ENCODE peak calls at places on chromosome 21, in eight cellular contexts. N, D, M, Y, P, W, J and R are unnamed samples.

GRCh38 chr21:34554227-34554626 is 42.2 kb upstream of the KCNE1 start:
- DNase-seq in N (no peak), D (no peak), M (no peak), Y (no peak), P (no peak), W (no peak), J (no peak), R (no peak)

GRCh38 chr21:35599164-35599563 is 461.2 kb downstream of the SETD4 start:
- DNase-seq in N (no peak), D (no peak), M (no peak), Y (no peak), P (no peak), W (no peak), J (no peak), R (no peak)

GRCh38 chr21:37907076-37907475 is 9.2 kb downstream of the KCNJ6 start:
- DNase-seq in N (no peak), D (no peak), M (no peak), Y (no peak), P (no peak), W (no peak), J (no peak), R (no peak)

GRCh38 chr21:31630062-31630711 is 29.3 kb upstream of the SOD1 start:
- DNase-seq in N (peak; percentile 68), D (no peak), M (peak; percentile 81), Y (peak; percentile 85), P (peak; percentile 24), W (peak; percentile 77), J (no peak), R (no peak)

GRCh38 chr21:31180256-31181088 is 142.2 kb upstream of the KRTAP19-8 start:
- DNase-seq in N (peak; percentile 45), D (no peak), M (no peak), Y (peak; percentile 46), P (no peak), W (peak; percentile 32), J (no peak), R (no peak)

GRCh38 chr21:15732290-15732995 is 2.7 kb downstream of the USP25 start:
- DNase-seq in N (peak; percentile 86), D (no peak), M (no peak), Y (peak; percentile 39), P (no peak), W (no peak), J (no peak), R (no peak)

GRCh38 chr21:44758781-44759627 is 42.6 kb downstream of the UBE2G2 start:
- DNase-seq in N (no peak), D (no peak), M (no peak), Y (no peak), P (no peak), W (no peak), J (peak; percentile 58), R (no peak)

GRCh38 chr21:41610042-41610839 is 102.3 kb upstream of the TMPRSS2 start:
- DNase-seq in N (peak; percentile 76), D (no peak), M (peak; percentile 70), Y (peak; percentile 82), P (no peak), W (peak; percentile 76), J (no peak), R (no peak)

GRCh38 chr21:45973475-45974072 is 8.0 kb upstream of the COL6A1 start:
- DNase-seq in N (peak; percentile 76), D (peak; percentile 93), M (no peak), Y (peak; percentile 94), P (peak; percentile 69), W (peak; percentile 82), J (no peak), R (peak; percentile 44)

GRCh38 chr21:29184047-29184446 is 53.6 kb downstream of the MAP3K7CL start:
- DNase-seq in N (no peak), D (no peak), M (no peak), Y (no peak), P (no peak), W (peak; percentile 11), J (no peak), R (no peak)

GRCh38 chr21:45136927-45137611 is 62.7 kb downstream of the ADARB1 start:
- DNase-seq in N (peak; percentile 86), D (peak; percentile 86), M (peak; percentile 56), Y (peak; percentile 89), P (peak; percentile 63), W (peak; percentile 88), J (no peak), R (no peak)

GRCh38 chr21:27759820-27760219 is 792.9 kb upstream of the ADAMTS5 start:
- DNase-seq in N (no peak), D (no peak), M (no peak), Y (no peak), P (no peak), W (peak; percentile 7), J (no peak), R (no peak)

GRCh38 chr21:42093991-42094417 is 22.9 kb downstream of the UMODL1 start:
- DNase-seq in N (peak; percentile 91), D (peak; percentile 86), M (no peak), Y (peak; percentile 94), P (peak; percentile 90), W (peak; percentile 91), J (no peak), R (no peak)

GRCh38 chr21:44892536-44893277 is 19.2 kb upstream of the PTTG1IP start:
- DNase-seq in N (no peak), D (peak; percentile 82), M (peak; percentile 16), Y (peak; percentile 67), P (no peak), W (peak; percentile 45), J (no peak), R (no peak)

GRCh38 chr21:34669149-34669879 is 520 bp downstream of the CLIC6 start:
- DNase-seq in N (no peak), D (peak; percentile 78), M (no peak), Y (peak; percentile 53), P (no peak), W (no peak), J (no peak), R (no peak)